ENCODE peak calls at places on chromosomes 3 and 15, in four cellular contexts. B, Z, A and J are unnamed samples.
A peak's percentile ranks its signal among the peaks of the same experiment; 100 is the strongest.

GRCh38 chr15:36356978-36357582 is 222.3 kb upstream of the CDIN1 start:
- DNase-seq in B (no peak), Z (peak; percentile 40), A (no peak), J (no peak)

GRCh38 chr15:43975750-43976149 is 148.9 kb downstream of the WDR76 start:
- DNase-seq in B (no peak), Z (no peak), A (no peak), J (no peak)

GRCh38 chr15:59751552-59752413 is 62.7 kb upstream of the BNIP2 start:
- DNase-seq in B (peak; percentile 74), Z (no peak), A (no peak), J (no peak)

GRCh38 chr3:141030296-141030695 is 20.9 kb upstream of the SPSB4 start:
- DNase-seq in B (no peak), Z (no peak), A (no peak), J (no peak)

GRCh38 chr3:149134560-149134959 is 5.1 kb downstream of the HPS3 start:
- DNase-seq in B (no peak), Z (no peak), A (no peak), J (no peak)

GRCh38 chr3:55487376-55488241 is 503 bp upstream of the WNT5A start:
- DNase-seq in B (no peak), Z (no peak), A (peak; percentile 65), J (no peak)

GRCh38 chr15:95302206-95302605 is 1028.3 kb upstream of the NR2F2 start:
- DNase-seq in B (no peak), Z (no peak), A (no peak), J (no peak)

GRCh38 chr3:77370413-77370812 is 330.5 kb downstream of the ROBO2 start:
- DNase-seq in B (no peak), Z (no peak), A (no peak), J (no peak)

GRCh38 chr15:74327756-74328155 is 39.7 kb downstream of the CYP11A1 start:
- DNase-seq in B (no peak), Z (no peak), A (no peak), J (no peak)

GRCh38 chr3:160163259-160163878 is 61.9 kb upstream of the C3orf80 start:
- DNase-seq in B (no peak), Z (no peak), A (no peak), J (no peak)

GRCh38 chr3:187913617-187914033 is 168.4 kb upstream of the BCL6 start:
- DNase-seq in B (no peak), Z (no peak), A (no peak), J (no peak)

GRCh38 chr15:38474155-38474757 is 20.3 kb downstream of the FAM98B start:
- DNase-seq in B (peak; percentile 71), Z (no peak), A (no peak), J (no peak)

GRCh38 chr15:80252281-80252619 is 237 bp upstream of the CTXND1 start:
- DNase-seq in B (no peak), Z (no peak), A (no peak), J (no peak)

GRCh38 chr3:24232784-24233183 is 261.9 kb downstream of the THRB start:
- DNase-seq in B (no peak), Z (no peak), A (no peak), J (no peak)

GRCh38 chr3:145175626-145176025 is 985.4 kb downstream of the PLOD2 start:
- DNase-seq in B (no peak), Z (no peak), A (no peak), J (no peak)

GRCh38 chr15:59812185-59812870 is 123.2 kb upstream of the BNIP2 start:
- DNase-seq in B (no peak), Z (no peak), A (no peak), J (no peak)

GRCh38 chr3:54857343-54857742 is 70.5 kb downstream of the LRTM1 start:
- DNase-seq in B (no peak), Z (no peak), A (no peak), J (no peak)

GRCh38 chr15:34709866-34710265 is 44.9 kb downstream of the GJD2 start:
- DNase-seq in B (no peak), Z (no peak), A (no peak), J (no peak)

GRCh38 chr3:119536757-119537156 is 22.7 kb downstream of the CD80 start:
- DNase-seq in B (no peak), Z (no peak), A (no peak), J (no peak)

GRCh38 chr3:38524141-38524739 is 28.1 kb downstream of the EXOG start:
- DNase-seq in B (no peak), Z (no peak), A (no peak), J (no peak)

GRCh38 chr15:61750271-61751084 is 309.8 kb downstream of the VPS13C start:
- DNase-seq in B (no peak), Z (no peak), A (no peak), J (no peak)

GRCh38 chr15:22944651-22945050 is 35.5 kb downstream of the CYFIP1 start:
- DNase-seq in B (no peak), Z (no peak), A (no peak), J (no peak)

GRCh38 chr3:10883478-10884234 is 67.6 kb downstream of the SLC6A11 start:
- DNase-seq in B (no peak), Z (no peak), A (no peak), J (no peak)

GRCh38 chr3:10164546-10165393 is at the start of gene IRAK2:
- DNase-seq in B (peak; percentile 57), Z (peak; percentile 68), A (peak; percentile 89), J (peak; percentile 31)

GRCh38 chr15:39728844-39729243 is 53.8 kb downstream of the FSIP1 start:
- DNase-seq in B (no peak), Z (no peak), A (no peak), J (no peak)

GRCh38 chr15:60573936-60574335 is 95.0 kb upstream of the ICE2 start:
- DNase-seq in B (peak; percentile 63), Z (no peak), A (no peak), J (no peak)

GRCh38 chr15:31159837-31160236 is 58.3 kb upstream of the TRPM1 start:
- DNase-seq in B (no peak), Z (no peak), A (no peak), J (no peak)

GRCh38 chr15:83062768-83063180 is 4.3 kb downstream of the BTBD1 start:
- DNase-seq in B (no peak), Z (no peak), A (no peak), J (no peak)
- H3K27ac ChIP-seq in B (no peak overlapping the region), Z (no peak overlapping the region), A (no peak overlapping the region), J (no peak overlapping the region)

GRCh38 chr3:28476764-28477163 is 128.1 kb upstream of the AZI2 start:
- DNase-seq in B (no peak), Z (no peak), A (no peak), J (no peak)
- H3K4me1 ChIP-seq in B (no peaks in the 10 kb centered on the region), Z (no peaks in the 10 kb centered on the region), A (no peaks in the 10 kb centered on the region), J (no peaks in the 10 kb centered on the region)

DNA sequence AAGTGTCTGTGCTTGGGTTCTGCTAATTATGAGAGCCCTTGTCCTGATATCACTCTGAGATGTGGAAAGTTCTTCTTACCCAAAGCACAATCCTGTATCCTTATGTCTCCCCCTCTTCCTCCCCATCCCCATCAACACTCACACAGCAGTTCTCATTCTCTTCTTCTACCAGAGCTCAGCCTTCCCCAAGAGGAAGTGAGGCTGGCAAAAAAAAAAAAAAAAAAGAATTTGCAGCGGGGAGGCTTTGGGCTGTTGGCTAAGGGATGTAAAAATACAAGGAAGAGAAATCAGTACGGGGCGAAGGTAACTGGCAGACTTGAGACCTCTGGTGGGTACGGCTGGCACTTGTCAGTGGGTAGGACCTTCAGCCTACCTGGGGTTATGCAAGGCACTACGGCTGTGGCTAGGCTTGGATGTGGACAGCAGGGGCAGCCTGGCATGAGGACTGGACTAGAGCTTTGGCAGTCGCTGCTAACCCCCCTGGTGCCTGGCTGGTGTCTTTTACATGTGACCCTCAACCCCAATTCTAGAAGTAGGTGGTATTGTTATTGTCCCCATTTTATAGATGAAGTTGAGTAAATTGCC is 5.4 kb downstream of the VIPR1 start:
- DNase-seq in B (no peak), Z (peak; percentile 12), A (peak; percentile 45), J (no peak)
- H3K27ac ChIP-seq in B (no peak overlapping the region), Z (no peak overlapping the region), A (no peak overlapping the region), J (no peak overlapping the region)

GRCh38 chr3:152331975-152332374 is 63.2 kb downstream of the MBNL1 start:
- DNase-seq in B (no peak), Z (no peak), A (no peak), J (no peak)
- H3K4me1 ChIP-seq in B (peaks cover 97% of the 10 kb centered on the region), Z (peaks cover 52% of the 10 kb centered on the region), A (peaks cover 46% of the 10 kb centered on the region), J (peaks cover 79% of the 10 kb centered on the region)

GRCh38 chr3:112699436-112699978 is 58.6 kb upstream of the CCDC80 start:
- DNase-seq in B (no peak), Z (no peak), A (no peak), J (no peak)
- H3K27ac ChIP-seq in B (no peak overlapping the region), Z (no peak overlapping the region), A (no peak overlapping the region), J (no peak overlapping the region)

DNA sequence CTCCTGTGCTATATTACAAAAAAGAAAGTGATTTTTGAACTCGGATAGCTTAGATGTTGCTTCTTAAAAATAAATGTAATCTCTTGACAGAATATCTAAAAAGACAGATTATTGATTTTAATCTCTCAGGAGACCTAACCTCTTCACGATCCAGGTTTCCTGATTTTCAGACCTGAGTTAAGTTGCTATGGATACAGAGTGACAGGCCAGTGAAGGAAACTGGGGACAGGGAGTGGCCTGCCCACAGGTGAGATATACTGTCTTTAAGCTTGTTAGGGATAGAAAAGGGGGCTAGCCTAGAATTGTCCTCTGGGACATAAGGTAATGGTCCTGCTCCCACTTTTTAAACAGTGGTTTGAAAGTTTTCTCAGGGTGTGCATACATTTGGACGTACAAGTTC is 73.2 kb downstream of the CCNL1 start:
- DNase-seq in B (no peak), Z (no peak), A (no peak), J (no peak)
- H3K4me1 ChIP-seq in B (peaks cover 44% of the 10 kb centered on the region), Z (peaks cover 30% of the 10 kb centered on the region), A (peaks cover 33% of the 10 kb centered on the region), J (peaks cover 60% of the 10 kb centered on the region)

GRCh38 chr15:46177219-46177618 is 542.4 kb downstream of the SQOR start:
- DNase-seq in B (no peak), Z (no peak), A (no peak), J (no peak)
- H3K27ac ChIP-seq in B (no peak overlapping the region), Z (no peak overlapping the region), A (no peak overlapping the region), J (no peak overlapping the region)

GRCh38 chr15:98853161-98853560 is 154.4 kb downstream of the PGPEP1L start:
- DNase-seq in B (peak; percentile 75), Z (peak; percentile 88), A (peak; percentile 79), J (no peak)
- H3K4me1 ChIP-seq in B (peaks cover 30% of the 10 kb centered on the region), Z (peaks cover 60% of the 10 kb centered on the region), A (peaks cover 6% of the 10 kb centered on the region), J (peaks cover 88% of the 10 kb centered on the region)

GRCh38 chr3:194215392-194215791 is 79.4 kb downstream of the HES1 start:
- DNase-seq in B (no peak), Z (no peak), A (no peak), J (no peak)

GRCh38 chr3:194208701-194209100 is 72.8 kb downstream of the HES1 start:
- DNase-seq in B (no peak), Z (no peak), A (no peak), J (no peak)

GRCh38 chr3:194218646-194219453 is 82.9 kb downstream of the HES1 start:
- DNase-seq in B (no peak), Z (no peak), A (no peak), J (no peak)

GRCh38 chr3:194212021-194212868 is 76.3 kb downstream of the HES1 start:
- DNase-seq in B (no peak), Z (no peak), A (no peak), J (no peak)

DNA sequence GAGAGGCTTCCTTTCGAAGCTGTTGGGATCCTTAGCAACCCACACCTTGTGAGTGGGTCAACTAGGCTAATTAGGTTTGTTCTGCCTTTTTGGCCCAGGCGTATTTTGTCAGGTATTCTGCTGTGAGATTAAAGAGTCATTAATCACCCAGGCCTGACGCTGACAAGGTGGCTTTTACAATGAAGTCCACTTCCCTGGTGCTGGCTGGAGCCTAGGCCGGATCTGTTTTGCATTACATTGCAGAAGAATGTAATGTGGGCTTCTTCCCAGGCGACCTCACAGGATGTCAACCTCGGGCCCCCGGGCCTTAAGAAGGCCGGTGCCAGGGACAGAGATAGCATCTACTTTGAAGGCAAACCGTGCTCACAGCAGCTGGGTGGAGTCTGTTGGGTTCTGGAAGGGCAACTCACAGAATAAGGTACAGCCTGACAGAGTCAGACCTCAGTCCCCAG is 76.9 kb downstream of the HES1 start:
- DNase-seq in B (no peak), Z (no peak), A (no peak), J (no peak)
- H3K27ac ChIP-seq in B (no peak overlapping the region), Z (no peak overlapping the region), A (no peak overlapping the region), J (no peak overlapping the region)